ENCODE peak calls at places on chromosomes 16 and 17, in eight cellular contexts. Z is body of pancreas, S is tibial nerve, T is transverse colon, X is A549, N is tibial artery, W is osteoblast, D is adipocyte. H is an unnamed sample.

GRCh38 chr16:4371481-4372314 is at the start of gene VASN:
- DNase-seq in W (peak; percentile 99), Z (peak; percentile 85), D (peak; percentile 94), X (peak; percentile 78), T (peak; percentile 77), N (peak; percentile 82), S (peak; percentile 77), H (peak; percentile 64)

GRCh38 chr17:62856594-62856993 is 48.5 kb upstream of the MARCHF10 start:
- DNase-seq in S (no peak), N (no peak), X (no peak), Z (no peak), T (no peak), W (no peak), D (no peak), H (no peak)

GRCh38 chr16:23378921-23379320 is 74.1 kb downstream of the COG7 start:
- DNase-seq in T (no peak), S (no peak), D (no peak), Z (no peak), N (no peak), W (no peak), X (no peak), H (no peak)

GRCh38 chr16:351804-352520 is 561 bp downstream of the AXIN1 start:
- DNase-seq in S (no peak), Z (no peak), X (no peak), D (peak; percentile 64), W (peak; percentile 96), T (peak; percentile 46), N (no peak), H (peak; percentile 76)

GRCh38 chr16:48811478-48811877 is 201.5 kb upstream of the N4BP1 start:
- DNase-seq in N (no peak), D (no peak), X (no peak), Z (no peak), W (no peak), S (no peak), T (no peak), H (no peak)

GRCh38 chr17:45127583-45128300 is 4.6 kb downstream of the PLCD3 start:
- DNase-seq in S (peak; percentile 59), D (peak; percentile 65), X (no peak), W (peak; percentile 90), Z (peak; percentile 74), N (peak; percentile 67), T (peak; percentile 90), H (peak; percentile 78)

GRCh38 chr17:28519236-28519635 is 13.1 kb downstream of the FOXN1 start:
- DNase-seq in W (peak; percentile 42), Z (no peak), D (no peak), N (no peak), T (peak; percentile 35), X (no peak), S (no peak), H (no peak)

GRCh38 chr17:76208120-76208519 is 32.2 kb downstream of the RNF157 start:
- DNase-seq in N (no peak), X (no peak), D (no peak), Z (no peak), T (no peak), W (no peak), S (no peak), H (peak; percentile 41)

GRCh38 chr17:39239640-39240314 is 14.0 kb upstream of the STAC2 start:
- DNase-seq in D (peak; percentile 30), W (peak; percentile 63), X (peak; percentile 68), T (peak; percentile 81), Z (peak; percentile 56), N (no peak), S (no peak), H (peak; percentile 60)

GRCh38 chr16:25051446-25052160 is 36.4 kb upstream of the ARHGAP17 start:
- DNase-seq in S (no peak), D (peak; percentile 61), X (no peak), W (no peak), T (no peak), Z (no peak), N (no peak), H (peak; percentile 9)

GRCh38 chr17:36755586-36755985 is 154.2 kb downstream of the MRM1 start:
- DNase-seq in X (peak; percentile 70), D (no peak), W (no peak), S (no peak), Z (no peak), N (no peak), T (peak; percentile 67), H (peak; percentile 54)

GRCh38 chr17:48854774-48855476 is 24.1 kb downstream of the CALCOCO2 start:
- DNase-seq in N (no peak), D (no peak), W (no peak), T (no peak), S (no peak), X (no peak), Z (no peak), H (no peak)

GRCh38 chr17:74545456-74546230 is at the start of gene CD300C:
- DNase-seq in D (no peak), S (no peak), X (no peak), Z (no peak), W (peak; percentile 37), T (no peak), N (peak; percentile 40), H (no peak)

GRCh38 chr17:33977729-33978514 is 277.2 kb upstream of the CCL2 start:
- DNase-seq in Z (no peak), X (no peak), S (no peak), N (no peak), W (no peak), T (no peak), D (no peak), H (no peak)

GRCh38 chr16:35749253-35750141 is 2290.1 kb downstream of the TP53TG3F start:
- DNase-seq in Z (no peak), N (no peak), D (no peak), S (no peak), W (peak; percentile 17), T (no peak), X (no peak), H (no peak)

GRCh38 chr16:35746281-35746962 is 2287.0 kb downstream of the TP53TG3F start:
- DNase-seq in N (no peak), Z (no peak), D (no peak), T (no peak), X (no peak), W (peak; percentile 45), S (no peak), H (no peak)

GRCh38 chr16:35746963-35747657 is 2287.7 kb downstream of the TP53TG3F start:
- DNase-seq in X (no peak), Z (no peak), S (no peak), T (no peak), D (no peak), W (peak; percentile 79), N (no peak), H (no peak)

GRCh38 chr16:35748621-35749252 is 2289.3 kb downstream of the TP53TG3F start:
- DNase-seq in S (no peak), D (no peak), X (no peak), Z (no peak), N (no peak), T (no peak), W (peak; percentile 68), H (no peak)

GRCh38 chr16:35747658-35748455 is 2288.4 kb downstream of the TP53TG3F start:
- DNase-seq in S (no peak), D (no peak), T (no peak), X (no peak), W (peak; percentile 19), N (no peak), Z (no peak), H (no peak)
- H3K9me3 ChIP-seq in S (no peaks in the 10 kb centered on the region), D (no peaks in the 10 kb centered on the region), T (peaks cover 8% of the 10 kb centered on the region), X (no peaks in the 10 kb centered on the region), W (no peaks in the 10 kb centered on the region), N (no peaks in the 10 kb centered on the region), Z (no peaks in the 10 kb centered on the region), H (peaks cover 10% of the 10 kb centered on the region)

DNA sequence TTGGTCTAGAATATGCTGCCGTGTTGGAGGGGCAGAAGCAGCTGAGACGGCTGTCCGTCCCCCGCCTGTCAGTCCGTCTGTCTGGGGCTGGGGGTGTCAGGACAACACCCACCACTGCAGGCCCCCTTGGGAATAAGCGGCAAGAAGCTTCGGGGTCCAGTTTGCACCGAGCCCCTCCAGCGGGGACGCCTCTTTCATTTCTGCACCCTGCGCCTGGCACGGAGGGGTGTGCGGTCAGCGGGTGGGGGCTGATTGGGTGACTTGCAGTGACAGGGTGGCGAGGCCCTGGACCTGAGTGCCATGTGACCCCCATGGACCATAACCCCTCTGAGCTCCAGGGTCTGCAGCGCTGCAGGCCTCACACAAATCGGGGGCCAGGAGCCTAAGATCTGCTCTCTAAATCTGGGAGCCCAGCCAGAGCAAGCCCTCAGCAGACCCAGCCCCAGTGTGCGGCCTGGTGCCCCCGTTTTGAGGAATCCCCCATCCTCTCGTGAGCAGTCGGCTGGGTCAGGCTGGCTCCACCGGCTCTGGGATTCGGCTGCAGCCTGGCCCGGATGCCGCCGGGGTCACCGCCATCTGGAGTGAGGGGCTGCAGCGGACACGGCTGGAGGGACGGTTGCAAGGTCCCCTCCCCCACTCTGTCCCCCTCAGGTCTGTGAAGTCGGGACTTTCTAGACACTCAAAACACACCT is 8.3 kb downstream of the CBFA2T3 start:
- DNase-seq in S (no peak), Z (no peak), D (no peak), X (no peak), N (no peak), T (no peak), W (no peak), H (no peak)
- H3K4me3 ChIP-seq in S (no peak overlapping the region), Z (no peak overlapping the region), D (no peak overlapping the region), X (no peak overlapping the region), N (no peak overlapping the region), T (no peak overlapping the region), W (no peak overlapping the region), H (no peak overlapping the region)

GRCh38 chr17:64459284-64459747 is 10.4 kb downstream of the MILR1 start:
- DNase-seq in S (no peak), X (no peak), W (peak; percentile 81), Z (no peak), N (no peak), D (peak; percentile 46), T (peak; percentile 11), H (peak; percentile 57)

GRCh38 chr17:64460955-64461354 is 12.0 kb downstream of the MILR1 start:
- DNase-seq in X (no peak), Z (peak; percentile 22), N (no peak), S (no peak), W (no peak), D (no peak), T (no peak), H (no peak)

GRCh38 chr17:64458756-64459155 is 9.8 kb downstream of the MILR1 start:
- DNase-seq in N (no peak), Z (no peak), T (no peak), S (no peak), W (no peak), X (no peak), D (no peak), H (no peak)

GRCh38 chr17:64455993-64456885 is 7.3 kb downstream of the MILR1 start:
- DNase-seq in D (no peak), Z (no peak), X (no peak), S (no peak), W (no peak), T (no peak), N (no peak), H (peak; percentile 23)

GRCh38 chr17:64457156-64457555 is 8.2 kb downstream of the MILR1 start:
- DNase-seq in N (no peak), Z (no peak), S (no peak), X (no peak), W (peak; percentile 85), T (no peak), D (peak; percentile 38), H (no peak)
- H3K4me1 ChIP-seq in N (no peaks in the 10 kb centered on the region), Z (no peaks in the 10 kb centered on the region), S (no peaks in the 10 kb centered on the region), X (peaks cover 5% of the 10 kb centered on the region), W (peaks cover 19% of the 10 kb centered on the region), T (no peaks in the 10 kb centered on the region), D (peaks cover 19% of the 10 kb centered on the region), H (no peaks in the 10 kb centered on the region)

DNA sequence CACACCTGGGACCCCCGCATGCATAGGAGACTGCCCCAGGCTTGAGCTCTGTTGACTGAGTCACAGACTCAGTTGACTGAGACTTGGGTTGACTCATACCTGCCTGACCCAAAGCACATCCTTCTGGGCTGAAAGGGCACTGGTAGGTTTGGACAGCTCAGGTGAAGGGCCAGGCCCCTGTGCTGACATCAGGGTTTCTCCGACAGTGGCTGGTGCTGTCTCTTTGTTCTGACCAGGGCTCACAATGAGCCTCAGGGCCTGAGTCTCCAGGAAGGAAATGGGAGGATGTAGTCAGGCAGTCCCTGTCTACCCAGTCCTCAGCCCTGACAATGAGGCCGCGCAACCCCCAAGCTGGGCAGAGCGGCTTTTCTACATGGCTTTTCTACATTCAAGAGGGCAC is 6.5 kb downstream of the SPNS2 start:
- DNase-seq in T (no peak), W (no peak), S (no peak), N (no peak), Z (no peak), X (no peak), D (no peak), H (no peak)
- H3K9me3 ChIP-seq in T (no peaks in the 10 kb centered on the region), W (no peaks in the 10 kb centered on the region), S (no peaks in the 10 kb centered on the region), N (no peaks in the 10 kb centered on the region), Z (no peaks in the 10 kb centered on the region), X (no peaks in the 10 kb centered on the region), D (no peaks in the 10 kb centered on the region), H (no peaks in the 10 kb centered on the region)

H was measured in small intestine.